ENCODE peak calls at places on chromosomes 11 and 22, in nine cellular contexts. B, K, X, Z, R, I, G, O and D are unnamed samples.

GRCh38 chr11:64620286-64620962 is 29.4 kb downstream of the SLC22A12 start:
- DNase-seq in I (peak; percentile 16), G (no peak), B (no peak), Z (no peak), R (peak; percentile 29), X (no peak), O (peak; percentile 54), K (no peak), D (no peak)

GRCh38 chr11:47466201-47466600 is 17.3 kb upstream of the RAPSN start:
- DNase-seq in G (no peak), K (no peak), I (no peak), Z (no peak), O (no peak), B (no peak), R (no peak), X (no peak), D (no peak)

GRCh38 chr22:44211946-44212930 is 31.5 kb downstream of the PARVG start:
- DNase-seq in K (no peak), X (no peak), O (no peak), B (no peak), Z (no peak), R (no peak), I (no peak), G (no peak), D (no peak)

GRCh38 chr11:33480636-33481035 is 220.0 kb downstream of the C11orf91 start:
- DNase-seq in G (no peak), K (no peak), I (no peak), X (no peak), R (no peak), O (no peak), Z (no peak), B (no peak), D (no peak)

GRCh38 chr11:95989780-95990179 is 65.9 kb upstream of the MTMR2 start:
- DNase-seq in R (no peak), Z (no peak), I (no peak), K (no peak), B (no peak), G (no peak), X (no peak), O (no peak), D (no peak)

GRCh38 chr11:12824281-12825041 is 150.2 kb downstream of the TEAD1 start:
- DNase-seq in K (no peak), G (no peak), I (no peak), Z (no peak), X (no peak), O (peak; percentile 32), R (no peak), B (no peak), D (no peak)

GRCh38 chr22:45164217-45165123 is 745 bp downstream of the NUP50 start:
- DNase-seq in R (peak; percentile 42), X (no peak), B (peak; percentile 51), I (peak; percentile 21), G (peak; percentile 23), Z (peak; percentile 76), K (no peak), O (peak; percentile 45), D (no peak)

GRCh38 chr11:88384678-88385015 is 47.1 kb upstream of the CTSC start:
- DNase-seq in B (no peak), I (no peak), R (peak; percentile 50), O (no peak), X (no peak), K (peak; percentile 40), G (peak; percentile 49), Z (no peak), D (no peak)

GRCh38 chr11:35146074-35146521 is 7.1 kb downstream of the CD44 start:
- DNase-seq in B (peak; percentile 67), R (peak; percentile 5), G (peak; percentile 87), X (no peak), I (peak; percentile 62), K (no peak), Z (no peak), O (no peak), D (no peak)

GRCh38 chr22:50001388-50002231 is 11.0 kb downstream of the IL17REL start:
- DNase-seq in O (no peak), I (no peak), R (no peak), Z (no peak), G (no peak), K (no peak), B (no peak), X (no peak), D (no peak)

GRCh38 chr11:116955548-116955947 is 118.1 kb upstream of the APOA1 start:
- DNase-seq in O (no peak), G (no peak), I (peak; percentile 75), X (no peak), B (no peak), R (no peak), K (no peak), Z (no peak), D (no peak)

DNA sequence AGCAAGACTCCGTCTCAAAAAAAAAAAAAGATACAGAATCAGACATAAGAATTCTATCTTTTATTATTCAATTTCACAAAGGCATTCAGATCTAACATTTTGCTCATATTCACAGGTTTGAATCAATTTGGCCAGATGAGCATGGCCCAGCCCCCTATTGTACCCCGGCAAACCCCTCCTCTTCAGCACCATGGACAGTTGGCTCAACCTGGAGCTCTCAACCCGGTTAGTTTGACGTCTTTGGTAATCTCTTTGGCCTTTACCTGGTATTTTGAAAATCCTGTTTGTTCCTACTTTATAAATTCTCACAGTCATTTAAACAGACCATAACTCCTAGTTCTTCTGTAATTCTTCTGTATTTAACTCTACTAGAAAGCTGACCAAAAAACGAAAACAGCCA is 55.3 kb downstream of the EP300 start:
- DNase-seq in O (no peak), R (no peak), Z (no peak), B (no peak), G (no peak), I (no peak), K (no peak), X (no peak), D (no peak)
- H3K36me3 ChIP-seq in O (peaks cover 75% of the 10 kb centered on the region), R (peaks cover 94% of the 10 kb centered on the region), Z (peaks cover 100% of the 10 kb centered on the region), B (peaks cover 56% of the 10 kb centered on the region), G (peaks cover 53% of the 10 kb centered on the region), I (peaks cover 21% of the 10 kb centered on the region), K (peaks cover 85% of the 10 kb centered on the region), X (peaks cover 60% of the 10 kb centered on the region), D (peaks cover 36% of the 10 kb centered on the region)

GRCh38 chr22:35195226-35195625 is 62.1 kb upstream of the HMGXB4 start:
- DNase-seq in K (no peak), O (no peak), I (no peak), G (no peak), R (no peak), B (no peak), X (no peak), Z (no peak), D (no peak)

GRCh38 chr22:35191412-35191811 is 65.9 kb upstream of the HMGXB4 start:
- DNase-seq in R (peak; percentile 17), O (no peak), X (no peak), I (no peak), B (no peak), K (no peak), Z (no peak), G (peak; percentile 70), D (no peak)

GRCh38 chr22:35195821-35196220 is 61.5 kb upstream of the HMGXB4 start:
- DNase-seq in X (no peak), B (no peak), K (no peak), Z (no peak), O (no peak), R (no peak), G (no peak), I (no peak), D (no peak)

GRCh38 chr22:35189559-35189958 is 67.7 kb upstream of the HMGXB4 start:
- DNase-seq in I (no peak), O (no peak), K (no peak), Z (no peak), G (no peak), B (no peak), X (no peak), R (no peak), D (no peak)

GRCh38 chr22:35192121-35192918 is 65.0 kb upstream of the HMGXB4 start:
- DNase-seq in B (no peak), G (peak; percentile 71), K (no peak), Z (no peak), R (no peak), X (no peak), I (no peak), O (no peak), D (no peak)
- H3K27ac ChIP-seq in B (no peak overlapping the region), G (no peak overlapping the region), K (no peak overlapping the region), Z (no peak overlapping the region), R (no peak overlapping the region), X (no peak overlapping the region), I (no peak overlapping the region), O (no peak overlapping the region), D (no peak overlapping the region)

GRCh38 chr22:36358533-36359171 is 29.1 kb downstream of the MYH9 start:
- DNase-seq in X (no peak), R (no peak), B (no peak), K (no peak), I (no peak), G (no peak), Z (no peak), O (no peak), D (no peak)

GRCh38 chr22:36360011-36360410 is 27.8 kb downstream of the MYH9 start:
- DNase-seq in R (no peak), O (no peak), G (no peak), K (no peak), I (no peak), B (no peak), Z (no peak), X (no peak), D (no peak)

GRCh38 chr22:36360871-36361383 is 26.8 kb downstream of the MYH9 start:
- DNase-seq in K (no peak), I (no peak), Z (no peak), O (no peak), X (no peak), G (no peak), R (peak; percentile 81), B (no peak), D (no peak)

GRCh38 chr22:36356708-36357694 is 30.8 kb downstream of the MYH9 start:
- DNase-seq in Z (no peak), B (peak; percentile 57), K (no peak), G (no peak), O (no peak), R (peak; percentile 67), X (no peak), I (no peak), D (no peak)

DNA sequence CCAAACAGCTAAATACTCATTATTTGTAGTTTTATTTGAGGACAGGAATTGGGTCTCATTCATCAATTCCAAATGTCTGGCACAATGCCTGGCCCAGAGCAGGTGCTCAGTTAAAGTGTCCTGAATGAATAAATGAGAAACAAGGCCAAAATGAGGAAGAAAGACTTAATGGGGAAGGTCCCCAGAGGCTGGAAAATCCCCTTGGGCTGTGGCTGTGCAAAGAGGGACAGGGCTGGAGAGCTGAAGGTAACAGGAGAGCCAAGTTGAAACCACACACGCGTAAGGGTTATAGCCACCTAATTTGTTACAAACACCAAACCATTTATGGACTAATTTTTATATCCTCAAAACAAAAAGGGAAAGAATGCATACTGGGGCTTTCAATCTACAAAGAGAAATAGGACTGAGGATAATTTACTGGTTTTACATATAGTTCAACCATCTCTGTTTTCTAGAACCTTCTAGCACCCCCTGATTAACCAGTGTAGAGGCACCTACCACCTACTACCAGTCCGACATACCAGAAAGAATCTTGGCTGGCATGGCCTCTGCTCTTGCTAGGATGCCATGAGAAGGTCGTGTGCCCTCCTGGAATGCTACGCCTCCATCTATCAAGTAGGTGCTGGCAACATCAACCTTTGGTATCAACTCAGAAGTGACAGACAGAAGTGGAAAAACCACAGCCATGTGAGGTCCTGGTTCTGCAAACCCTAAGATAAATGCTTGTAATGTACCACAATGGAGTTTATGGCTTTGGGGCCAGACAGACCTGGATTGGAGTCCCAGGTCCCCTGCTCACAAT is 28.4 kb downstream of the MYH9 start:
- DNase-seq in R (no peak), I (no peak), G (no peak), Z (no peak), X (no peak), B (no peak), O (no peak), K (no peak), D (no peak)
- H3K36me3 ChIP-seq in R (no peaks in the 10 kb centered on the region), I (peaks cover 3% of the 10 kb centered on the region), G (peaks cover 18% of the 10 kb centered on the region), Z (peaks cover 14% of the 10 kb centered on the region), X (no peaks in the 10 kb centered on the region), B (peaks cover 4% of the 10 kb centered on the region), O (no peaks in the 10 kb centered on the region), K (peaks cover 56% of the 10 kb centered on the region), D (no peaks in the 10 kb centered on the region)

GRCh38 chr11:125637840-125638239 is 12.9 kb downstream of the CHEK1 start:
- DNase-seq in B (no peak), G (no peak), O (no peak), K (no peak), X (no peak), Z (no peak), R (no peak), I (no peak), D (no peak)
- H3K27ac ChIP-seq in B (no peak overlapping the region), G (no peak overlapping the region), O (no peak overlapping the region), K (no peak overlapping the region), X (no peak overlapping the region), Z (no peak overlapping the region), R (peak overlapping the region; percentile 28), I (no peak overlapping the region), D (no peak overlapping the region)